ENCODE peak calls at places on chromosomes 11 and 22, in five cellular contexts. One of them, this sample, is unnamed.

GRCh38 chr11:111672949-111673348 is 70.7 kb downstream of the SIK2 start:
- DNase-seq in H7: no peak
- DNase-seq in dermis blood vessel endothelial cell: no peak
- DNase-seq in fibroblast of mammary gland: no peak
- DNase-seq in left colon: no peak
- DNase-seq in this sample: no peak

GRCh38 chr22:11360632-11361031 is 4167.4 kb upstream of the OR11H1 start:
- DNase-seq in H7: no peak
- DNase-seq in dermis blood vessel endothelial cell: no peak
- DNase-seq in fibroblast of mammary gland: no peak
- DNase-seq in left colon: no peak
- DNase-seq in this sample: no peak

GRCh38 chr11:105244157-105244820 is 104.7 kb upstream of the CARD18 start:
- DNase-seq in H7: no peak
- DNase-seq in dermis blood vessel endothelial cell: peak
- DNase-seq in fibroblast of mammary gland: peak
- DNase-seq in left colon: no peak
- DNase-seq in this sample: no peak

GRCh38 chr22:45631140-45631539 is 40.5 kb upstream of the ATXN10 start:
- DNase-seq in H7: peak
- DNase-seq in dermis blood vessel endothelial cell: no peak
- DNase-seq in fibroblast of mammary gland: no peak
- DNase-seq in left colon: no peak
- DNase-seq in this sample: no peak

GRCh38 chr11:86955111-86955673 is at the start of gene FZD4:
- DNase-seq in H7: peak
- DNase-seq in dermis blood vessel endothelial cell: peak
- DNase-seq in fibroblast of mammary gland: peak
- DNase-seq in left colon: peak
- DNase-seq in this sample: peak

GRCh38 chr11:46006418-46007070 is 84.1 kb downstream of the LARGE2 start:
- DNase-seq in H7: peak
- DNase-seq in dermis blood vessel endothelial cell: peak
- DNase-seq in fibroblast of mammary gland: peak
- DNase-seq in left colon: no peak
- DNase-seq in this sample: peak

GRCh38 chr22:45318168-45318557 is 8.4 kb downstream of the FAM118A start:
- DNase-seq in H7: peak
- DNase-seq in dermis blood vessel endothelial cell: peak
- DNase-seq in fibroblast of mammary gland: peak
- DNase-seq in left colon: peak
- DNase-seq in this sample: peak

GRCh38 chr11:75802913-75803820 is 11.8 kb upstream of the UVRAG start:
- DNase-seq in H7: peak
- DNase-seq in dermis blood vessel endothelial cell: peak
- DNase-seq in fibroblast of mammary gland: peak
- DNase-seq in left colon: peak
- DNase-seq in this sample: peak

GRCh38 chr11:68140496-68141246 is 19.5 kb upstream of the CHKA start:
- DNase-seq in H7: no peak
- DNase-seq in dermis blood vessel endothelial cell: no peak
- DNase-seq in fibroblast of mammary gland: no peak
- DNase-seq in left colon: no peak
- DNase-seq in this sample: no peak

GRCh38 chr22:39519681-39520053 is 695 bp upstream of the ATF4 start:
- DNase-seq in H7: peak
- DNase-seq in dermis blood vessel endothelial cell: peak
- DNase-seq in fibroblast of mammary gland: no peak
- DNase-seq in left colon: peak
- DNase-seq in this sample: peak

GRCh38 chr22:25880524-25880923 is 138.5 kb downstream of the MYO18B start:
- DNase-seq in H7: no peak
- DNase-seq in dermis blood vessel endothelial cell: no peak
- DNase-seq in fibroblast of mammary gland: no peak
- DNase-seq in left colon: no peak
- DNase-seq in this sample: no peak

This sample was measured in mesendoderm.